ENCODE peak calls at places on chromosomes 7 and 10, in five cellular contexts. One of them, this sample, is unnamed.

GRCh38 chr10:68153473-68154210 is 44.4 kb downstream of the MYPN start:
- DNase-seq in keratinocyte: peak; percentile 94
- DNase-seq in fibroblast of lung: peak; percentile 98
- DNase-seq in CD8-positive, alpha-beta memory T cell: no peak
- DNase-seq in right atrium auricular region: peak; percentile 70
- DNase-seq in this sample: no peak

GRCh38 chr7:100612730-100613446 is 548 bp downstream of the MOSPD3 start:
- DNase-seq in keratinocyte: no peak
- DNase-seq in right atrium auricular region: no peak
- DNase-seq in CD8-positive, alpha-beta memory T cell: peak; percentile 43
- DNase-seq in fibroblast of lung: no peak
- DNase-seq in this sample: no peak

GRCh38 chr7:27175005-27175625 is 995 bp upstream of the HOXA10 start:
- DNase-seq in keratinocyte: no peak
- DNase-seq in right atrium auricular region: no peak
- DNase-seq in CD8-positive, alpha-beta memory T cell: no peak
- DNase-seq in fibroblast of lung: no peak
- DNase-seq in this sample: no peak

GRCh38 chr7:16942929-16943509 is 61.2 kb upstream of the AGR3 start:
- DNase-seq in keratinocyte: no peak
- DNase-seq in fibroblast of lung: no peak
- DNase-seq in CD8-positive, alpha-beta memory T cell: no peak
- DNase-seq in right atrium auricular region: no peak
- DNase-seq in this sample: no peak

GRCh38 chr10:132595850-132596249 is 58.3 kb downstream of the INPP5A start:
- DNase-seq in right atrium auricular region: no peak
- DNase-seq in fibroblast of lung: no peak
- DNase-seq in CD8-positive, alpha-beta memory T cell: no peak
- DNase-seq in keratinocyte: no peak
- DNase-seq in this sample: no peak

GRCh38 chr7:45647967-45648670 is 74.0 kb downstream of the ADCY1 start:
- DNase-seq in keratinocyte: no peak
- DNase-seq in right atrium auricular region: peak; percentile 43
- DNase-seq in fibroblast of lung: no peak
- DNase-seq in CD8-positive, alpha-beta memory T cell: no peak
- DNase-seq in this sample: no peak

GRCh38 chr10:66555061-66555460 is 370.8 kb upstream of the LRRTM3 start:
- DNase-seq in fibroblast of lung: no peak
- DNase-seq in CD8-positive, alpha-beta memory T cell: no peak
- DNase-seq in keratinocyte: no peak
- DNase-seq in right atrium auricular region: no peak
- DNase-seq in this sample: no peak

GRCh38 chr10:122376364-122376961 is 2.0 kb downstream of the PLEKHA1 start:
- DNase-seq in fibroblast of lung: no peak
- DNase-seq in CD8-positive, alpha-beta memory T cell: no peak
- DNase-seq in right atrium auricular region: no peak
- DNase-seq in keratinocyte: no peak
- DNase-seq in this sample: no peak

GRCh38 chr7:159012353-159013069 is 132.2 kb downstream of the VIPR2 start:
- DNase-seq in right atrium auricular region: no peak
- DNase-seq in fibroblast of lung: no peak
- DNase-seq in keratinocyte: no peak
- DNase-seq in CD8-positive, alpha-beta memory T cell: no peak
- DNase-seq in this sample: no peak

GRCh38 chr7:137546671-137547070 is 203.1 kb upstream of the PTN start:
- DNase-seq in CD8-positive, alpha-beta memory T cell: no peak
- DNase-seq in fibroblast of lung: peak; percentile 26
- DNase-seq in keratinocyte: no peak
- DNase-seq in right atrium auricular region: no peak
- DNase-seq in this sample: no peak

GRCh38 chr7:54932818-54933543 is 85.8 kb upstream of the EGFR start:
- DNase-seq in right atrium auricular region: peak; percentile 62
- DNase-seq in fibroblast of lung: peak; percentile 80
- DNase-seq in keratinocyte: no peak
- DNase-seq in CD8-positive, alpha-beta memory T cell: no peak
- DNase-seq in this sample: no peak

GRCh38 chr10:89591111-89591795 is 53.8 kb downstream of the PANK1 start:
- DNase-seq in fibroblast of lung: peak; percentile 37
- DNase-seq in CD8-positive, alpha-beta memory T cell: no peak
- DNase-seq in keratinocyte: no peak
- DNase-seq in right atrium auricular region: no peak
- DNase-seq in this sample: no peak

GRCh38 chr10:44922021-44922420 is 10.9 kb downstream of the TMEM72 start:
- DNase-seq in fibroblast of lung: no peak
- DNase-seq in CD8-positive, alpha-beta memory T cell: no peak
- DNase-seq in keratinocyte: no peak
- DNase-seq in right atrium auricular region: no peak
- DNase-seq in this sample: no peak

GRCh38 chr7:134669845-134670373 is 23.3 kb downstream of the BPGM start:
- DNase-seq in fibroblast of lung: peak; percentile 94
- DNase-seq in CD8-positive, alpha-beta memory T cell: peak; percentile 93
- DNase-seq in keratinocyte: peak; percentile 91
- DNase-seq in right atrium auricular region: peak; percentile 62
- DNase-seq in this sample: no peak

GRCh38 chr7:25750738-25751529 is 401.1 kb upstream of the NFE2L3 start:
- DNase-seq in keratinocyte: no peak
- DNase-seq in CD8-positive, alpha-beta memory T cell: no peak
- DNase-seq in right atrium auricular region: no peak
- DNase-seq in fibroblast of lung: no peak
- DNase-seq in this sample: no peak

GRCh38 chr7:98995111-98995510 is 116.8 kb downstream of the TRRAP start:
- DNase-seq in right atrium auricular region: no peak
- DNase-seq in CD8-positive, alpha-beta memory T cell: no peak
- DNase-seq in keratinocyte: no peak
- DNase-seq in fibroblast of lung: no peak
- DNase-seq in this sample: no peak
- H3K36me3 ChIP-seq in right atrium auricular region: peaks cover 87% of the 10 kb centered on the region
- H3K36me3 ChIP-seq in CD8-positive, alpha-beta memory T cell: peaks cover 47% of the 10 kb centered on the region
- H3K36me3 ChIP-seq in keratinocyte: peaks cover 28% of the 10 kb centered on the region
- H3K36me3 ChIP-seq in fibroblast of lung: peaks cover 28% of the 10 kb centered on the region
- H3K36me3 ChIP-seq in this sample: peaks cover 100% of the 10 kb centered on the region

DNA sequence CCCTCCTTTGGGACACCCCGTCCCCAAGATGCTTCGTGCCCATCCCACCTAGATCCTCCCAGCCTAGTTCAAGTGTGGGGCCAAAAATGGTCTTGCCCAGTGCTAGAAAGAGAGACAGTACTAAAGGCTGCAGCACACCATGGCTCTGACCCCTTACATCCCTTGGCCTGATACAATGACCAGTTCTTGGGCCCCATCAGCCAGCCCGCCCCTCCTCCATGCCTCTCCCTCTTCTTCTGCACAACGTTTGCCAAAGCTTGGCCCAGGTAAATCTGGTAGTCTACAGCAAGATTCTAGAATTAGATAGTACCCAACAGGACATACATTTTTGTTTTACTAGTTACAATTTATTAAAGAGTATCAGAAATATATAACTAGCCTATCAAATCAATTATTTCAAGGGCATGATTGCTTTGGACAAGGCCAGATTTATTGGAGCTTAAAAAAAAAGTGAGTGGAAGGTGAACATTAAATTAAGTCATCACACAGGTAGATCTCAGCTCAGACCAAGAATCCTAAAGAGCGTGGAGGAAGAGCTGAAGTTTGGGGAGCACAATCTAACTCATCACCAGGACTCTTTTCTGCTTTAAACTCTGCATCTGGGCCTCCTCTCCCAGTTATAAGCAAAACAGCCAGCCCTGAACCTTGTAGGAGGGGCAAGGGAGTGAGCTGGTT is 69.8 kb downstream of the ZMIZ1 start:
- DNase-seq in keratinocyte: no peak
- DNase-seq in CD8-positive, alpha-beta memory T cell: no peak
- DNase-seq in right atrium auricular region: no peak
- DNase-seq in fibroblast of lung: no peak
- DNase-seq in this sample: no peak
- H3K4me1 ChIP-seq in keratinocyte: no peaks in the 10 kb centered on the region
- H3K4me1 ChIP-seq in CD8-positive, alpha-beta memory T cell: peaks cover 42% of the 10 kb centered on the region
- H3K4me1 ChIP-seq in right atrium auricular region: peaks cover 2% of the 10 kb centered on the region
- H3K4me1 ChIP-seq in fibroblast of lung: peaks cover 51% of the 10 kb centered on the region
- H3K4me1 ChIP-seq in this sample: peaks cover 69% of the 10 kb centered on the region

GRCh38 chr7:13932131-13932530 is 57.3 kb downstream of the ETV1 start:
- DNase-seq in right atrium auricular region: no peak
- DNase-seq in fibroblast of lung: no peak
- DNase-seq in CD8-positive, alpha-beta memory T cell: no peak
- DNase-seq in keratinocyte: no peak
- DNase-seq in this sample: no peak

GRCh38 chr7:13933536-13933935 is 55.9 kb downstream of the ETV1 start:
- DNase-seq in right atrium auricular region: no peak
- DNase-seq in CD8-positive, alpha-beta memory T cell: no peak
- DNase-seq in keratinocyte: no peak
- DNase-seq in fibroblast of lung: no peak
- DNase-seq in this sample: no peak

GRCh38 chr7:13933106-13933505 is 56.4 kb downstream of the ETV1 start:
- DNase-seq in fibroblast of lung: peak; percentile 18
- DNase-seq in CD8-positive, alpha-beta memory T cell: no peak
- DNase-seq in keratinocyte: no peak
- DNase-seq in right atrium auricular region: no peak
- DNase-seq in this sample: no peak
- H3K36me3 ChIP-seq in fibroblast of lung: peaks cover 5% of the 10 kb centered on the region
- H3K36me3 ChIP-seq in CD8-positive, alpha-beta memory T cell: no peaks in the 10 kb centered on the region
- H3K36me3 ChIP-seq in keratinocyte: no peaks in the 10 kb centered on the region
- H3K36me3 ChIP-seq in right atrium auricular region: peaks cover 20% of the 10 kb centered on the region
- H3K36me3 ChIP-seq in this sample: no peaks in the 10 kb centered on the region

GRCh38 chr10:5818048-5818331 is 4.8 kb upstream of the GDI2 start:
- DNase-seq in keratinocyte: no peak
- DNase-seq in right atrium auricular region: no peak
- DNase-seq in fibroblast of lung: no peak
- DNase-seq in CD8-positive, alpha-beta memory T cell: no peak
- DNase-seq in this sample: no peak

GRCh38 chr10:5816170-5816569 is 2.9 kb upstream of the GDI2 start:
- DNase-seq in fibroblast of lung: no peak
- DNase-seq in CD8-positive, alpha-beta memory T cell: no peak
- DNase-seq in keratinocyte: no peak
- DNase-seq in right atrium auricular region: no peak
- DNase-seq in this sample: no peak

GRCh38 chr10:5817322-5818047 is 4.3 kb upstream of the GDI2 start:
- DNase-seq in keratinocyte: no peak
- DNase-seq in right atrium auricular region: no peak
- DNase-seq in fibroblast of lung: no peak
- DNase-seq in CD8-positive, alpha-beta memory T cell: no peak
- DNase-seq in this sample: no peak

GRCh38 chr10:5814110-5815107 is 1.2 kb upstream of the GDI2 start:
- DNase-seq in CD8-positive, alpha-beta memory T cell: no peak
- DNase-seq in keratinocyte: no peak
- DNase-seq in right atrium auricular region: no peak
- DNase-seq in fibroblast of lung: peak; percentile 16
- DNase-seq in this sample: no peak

GRCh38 chr10:5818894-5819293 is 5.7 kb upstream of the GDI2 start:
- DNase-seq in fibroblast of lung: no peak
- DNase-seq in CD8-positive, alpha-beta memory T cell: no peak
- DNase-seq in keratinocyte: no peak
- DNase-seq in right atrium auricular region: no peak
- DNase-seq in this sample: no peak
- H3K4me1 ChIP-seq in fibroblast of lung: no peaks in the 10 kb centered on the region
- H3K4me1 ChIP-seq in CD8-positive, alpha-beta memory T cell: peaks cover 20% of the 10 kb centered on the region
- H3K4me1 ChIP-seq in keratinocyte: peaks cover 8% of the 10 kb centered on the region
- H3K4me1 ChIP-seq in right atrium auricular region: no peaks in the 10 kb centered on the region
- H3K4me1 ChIP-seq in this sample: peaks cover 8% of the 10 kb centered on the region

DNA sequence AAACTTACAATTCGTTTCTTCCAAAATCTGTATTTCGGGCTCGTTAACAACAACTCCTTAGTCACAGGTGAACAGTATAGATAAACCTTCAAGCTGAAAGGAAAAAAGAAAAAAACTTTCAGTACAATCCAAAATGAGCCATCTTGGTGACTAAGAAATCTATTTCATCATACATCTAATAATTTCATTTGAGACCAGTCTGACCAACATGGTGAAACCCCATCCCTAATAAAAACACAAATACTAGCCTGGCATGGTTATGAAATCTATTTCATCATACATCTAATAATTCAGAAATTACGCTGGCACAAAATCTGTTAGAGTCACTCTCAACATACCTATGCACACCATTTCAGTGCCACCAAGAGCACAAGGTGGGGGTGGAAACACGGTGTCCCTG is 8.8 kb downstream of the DCLRE1C start:
- DNase-seq in right atrium auricular region: no peak
- DNase-seq in fibroblast of lung: no peak
- DNase-seq in keratinocyte: no peak
- DNase-seq in CD8-positive, alpha-beta memory T cell: no peak
- DNase-seq in this sample: no peak
- H3K36me3 ChIP-seq in right atrium auricular region: peaks cover 49% of the 10 kb centered on the region
- H3K36me3 ChIP-seq in fibroblast of lung: peaks cover 10% of the 10 kb centered on the region
- H3K36me3 ChIP-seq in keratinocyte: peaks cover 20% of the 10 kb centered on the region
- H3K36me3 ChIP-seq in CD8-positive, alpha-beta memory T cell: peaks cover 6% of the 10 kb centered on the region
- H3K36me3 ChIP-seq in this sample: peaks cover 87% of the 10 kb centered on the region

This sample was measured in esophagus squamous epithelium.